ENCODE peak calls at places on chromosomes 16 and 17, in seven cellular contexts. K is stimulated activated CD8-positive, alpha-beta memory T cell treated with anti-CD3 and anti-CD28 coated beads, Interleukin-4, amount 100 ng/mL, for 24 hours; P is myocyte; N is MV-4-11; X is SHP77; T is Calu3; O is stimulated activated CD4-positive, alpha-beta T cell treated with anti-CD3 and anti-CD28 coated beads, Interleukin-12 subunit alpha, Interleukin-12 subunit beta, amount 100 ng/mL, for 24 hours. V is an unnamed sample.

GRCh38 chr16:2856061-2856670 is 1.8 kb downstream of the PRSS22 start:
- DNase-seq in K (no peak), P (no peak), N (no peak), X (no peak), T (peak; percentile 78), O (no peak), V (peak; percentile 65)

GRCh38 chr17:68097161-68097805 is 61.7 kb downstream of the KPNA2 start:
- DNase-seq in K (no peak), P (no peak), N (no peak), X (no peak), T (peak; percentile 40), O (no peak), V (no peak)

GRCh38 chr16:88764913-88765349 is 20.1 kb downstream of the PIEZO1 start:
- DNase-seq in K (no peak), P (no peak), N (no peak), X (no peak), T (peak; percentile 98), O (no peak), V (peak; percentile 100)

GRCh38 chr17:75457047-75457654 is 716 bp downstream of the TMEM94 start:
- DNase-seq in K (no peak), P (peak; percentile 62), N (no peak), X (peak; percentile 78), T (peak; percentile 32), O (no peak), V (no peak)

GRCh38 chr16:23847938-23848337 is 12.2 kb downstream of the PRKCB start:
- DNase-seq in K (peak; percentile 47), P (no peak), N (no peak), X (no peak), T (no peak), O (no peak), V (no peak)

GRCh38 chr17:77365584-77366186 is 224.9 kb downstream of the SEC14L1 start:
- DNase-seq in K (no peak), P (peak; percentile 95), N (peak; percentile 44), X (peak; percentile 48), T (peak; percentile 72), O (no peak), V (peak; percentile 53)

GRCh38 chr16:14464796-14465195 is 165.3 kb downstream of the PARN start:
- DNase-seq in K (no peak), P (no peak), N (no peak), X (no peak), T (no peak), O (no peak), V (no peak)

GRCh38 chr16:20023190-20023589 is 50.5 kb downstream of the GPR139 start:
- DNase-seq in K (no peak), P (peak; percentile 32), N (peak; percentile 7), X (no peak), T (peak; percentile 11), O (no peak), V (no peak)

GRCh38 chr16:23110257-23110899 is 38.9 kb downstream of the USP31 start:
- DNase-seq in K (no peak), P (no peak), N (no peak), X (no peak), T (no peak), O (no peak), V (no peak)

GRCh38 chr16:19284207-19284606 is 1.3 kb upstream of the CLEC19A start:
- DNase-seq in K (no peak), P (peak; percentile 92), N (no peak), X (no peak), T (peak; percentile 56), O (no peak), V (peak; percentile 95)

GRCh38 chr16:66947302-66948033 is 12.2 kb downstream of the CES2 start:
- DNase-seq in K (peak; percentile 72), P (peak; percentile 92), N (peak; percentile 74), X (peak; percentile 60), T (peak; percentile 86), O (peak; percentile 67), V (peak; percentile 80)

GRCh38 chr16:85554791-85555548 is 58.2 kb upstream of the GSE1 start:
- DNase-seq in K (peak; percentile 56), P (peak; percentile 72), N (peak; percentile 60), X (no peak), T (peak; percentile 44), O (no peak), V (peak; percentile 23)

GRCh38 chr17:64024781-64025731 is 4.6 kb upstream of the ICAM2 start:
- DNase-seq in K (no peak), P (no peak), N (no peak), X (no peak), T (no peak), O (no peak), V (no peak)

GRCh38 chr16:12160249-12160648 is 183.7 kb downstream of the SNX29 start:
- DNase-seq in K (no peak), P (peak; percentile 88), N (no peak), X (no peak), T (no peak), O (no peak), V (no peak)

GRCh38 chr16:11253995-11254912 is 1.8 kb downstream of the SOCS1 start:
- DNase-seq in K (no peak), P (no peak), N (no peak), X (no peak), T (no peak), O (no peak), V (no peak)

GRCh38 chr17:9371019-9371418 is 204.6 kb downstream of the STX8 start:
- DNase-seq in K (no peak), P (peak; percentile 96), N (no peak), X (peak; percentile 90), T (peak; percentile 2), O (no peak), V (peak; percentile 58)

GRCh38 chr17:11582217-11582616 is 16.1 kb upstream of the DNAH9 start:
- DNase-seq in K (no peak), P (no peak), N (no peak), X (no peak), T (no peak), O (no peak), V (no peak)

GRCh38 chr16:8634991-8635736 is 13.7 kb downstream of the METTL22 start:
- DNase-seq in K (no peak), P (no peak), N (no peak), X (peak; percentile 41), T (peak; percentile 11), O (no peak), V (no peak)